ENCODE peak calls at places on chromosomes 12 and 14, in ten cellular contexts. X is kidney, E is GM12865, R is T-cell, J is HL-60, P is coronary artery, A is HTR-8/SVneo, S is mucosa of gallbladder, N is NCI-H460, O is epithelial cell of esophagus. G is an unnamed sample.

GRCh38 chr14:80850197-80850814 is 91.2 kb downstream of the CEP128 start:
- DNase-seq in X (no peak), E (peak), R (no peak), J (no peak), P (no peak), A (peak), S (no peak), N (peak), O (peak), G (peak)

GRCh38 chr14:68730811-68731425 is 61.9 kb downstream of the ZFP36L1 start:
- DNase-seq in X (no peak), E (no peak), R (no peak), J (no peak), P (no peak), A (no peak), S (no peak), N (no peak), O (no peak), G (no peak)

GRCh38 chr12:132025526-132025925 is 75.8 kb downstream of the EP400 start:
- DNase-seq in X (no peak), E (no peak), R (no peak), J (no peak), P (no peak), A (no peak), S (no peak), N (no peak), O (no peak), G (no peak)

GRCh38 chr12:49624919-49625577 is 1.7 kb downstream of the PRPF40B start:
- DNase-seq in X (no peak), E (no peak), R (no peak), J (peak), P (no peak), A (no peak), S (no peak), N (no peak), O (peak), G (peak)

GRCh38 chr14:93824518-93825234 is 36.4 kb upstream of the PRIMA1 start:
- DNase-seq in X (no peak), E (no peak), R (no peak), J (no peak), P (no peak), A (no peak), S (no peak), N (no peak), O (no peak), G (no peak)

GRCh38 chr14:75123991-75124390 is 2.9 kb downstream of the NEK9 start:
- DNase-seq in X (no peak), E (peak), R (no peak), J (no peak), P (no peak), A (peak), S (peak), N (no peak), O (peak), G (peak)

GRCh38 chr12:32756476-32757158 is 920 bp upstream of the YARS2 start:
- DNase-seq in X (no peak), E (no peak), R (no peak), J (no peak), P (no peak), A (no peak), S (no peak), N (no peak), O (no peak), G (peak)

GRCh38 chr12:102347761-102348160 is 132.6 kb downstream of the IGF1 start:
- DNase-seq in X (no peak), E (no peak), R (no peak), J (no peak), P (no peak), A (no peak), S (no peak), N (no peak), O (no peak), G (no peak)

GRCh38 chr12:3748620-3749019 is 4.3 kb downstream of the CRACR2A start:
- DNase-seq in X (no peak), E (no peak), R (no peak), J (no peak), P (no peak), A (no peak), S (no peak), N (no peak), O (no peak), G (no peak)

GRCh38 chr14:63204407-63205280 is at the start of gene RHOJ:
- DNase-seq in X (no peak), E (no peak), R (no peak), J (no peak), P (no peak), A (peak), S (no peak), N (no peak), O (no peak), G (no peak)

GRCh38 chr12:67893003-67893402 is 96.2 kb upstream of the IFNG-AS1 start:
- DNase-seq in X (no peak), E (no peak), R (no peak), J (no peak), P (no peak), A (no peak), S (no peak), N (no peak), O (no peak), G (no peak)

GRCh38 chr14:102728509-102728908 is 48.7 kb upstream of the TRAF3 start:
- DNase-seq in X (no peak), E (no peak), R (no peak), J (no peak), P (no peak), A (no peak), S (no peak), N (no peak), O (no peak), G (no peak)

GRCh38 chr12:4268549-4269181 is 4.9 kb upstream of the CCND2 start:
- DNase-seq in X (peak), E (no peak), R (peak), J (no peak), P (no peak), A (no peak), S (no peak), N (no peak), O (no peak), G (no peak)

GRCh38 chr12:24922109-24922508 is 26.8 kb downstream of the BCAT1 start:
- DNase-seq in X (no peak), E (peak), R (no peak), J (no peak), P (no peak), A (no peak), S (no peak), N (no peak), O (peak), G (no peak)

GRCh38 chr12:115232455-115233156 is 548.6 kb upstream of the TBX3 start:
- DNase-seq in X (no peak), E (no peak), R (no peak), J (no peak), P (no peak), A (no peak), S (no peak), N (no peak), O (peak), G (no peak)

GRCh38 chr12:131112690-131113290 is 159.1 kb downstream of the ADGRD1 start:
- DNase-seq in X (no peak), E (no peak), R (no peak), J (no peak), P (no peak), A (no peak), S (no peak), N (peak), O (no peak), G (no peak)

GRCh38 chr12:56804684-56805083 is 41.6 kb downstream of the HSD17B6 start:
- DNase-seq in X (no peak), E (no peak), R (no peak), J (no peak), P (no peak), A (no peak), S (no peak), N (no peak), O (no peak), G (no peak)

GRCh38 chr12:109173443-109174240 is 57.3 kb downstream of the ACACB start:
- DNase-seq in X (no peak), E (no peak), R (no peak), J (no peak), P (no peak), A (no peak), S (no peak), N (no peak), O (no peak), G (no peak)

GRCh38 chr12:79236920-79237319 is 372.3 kb downstream of the SYT1 start:
- DNase-seq in X (no peak), E (no peak), R (no peak), J (no peak), P (no peak), A (no peak), S (no peak), N (no peak), O (no peak), G (no peak)

GRCh38 chr14:89792489-89793366 is 161.8 kb downstream of the EFCAB11 start:
- DNase-seq in X (no peak), E (no peak), R (no peak), J (no peak), P (no peak), A (no peak), S (no peak), N (no peak), O (no peak), G (no peak)

GRCh38 chr14:74425525-74426201 is 347 bp downstream of the SYNDIG1L start:
- DNase-seq in X (peak), E (peak), R (peak), J (no peak), P (peak), A (peak), S (peak), N (peak), O (peak), G (no peak)

GRCh38 chr14:74599201-74599809 is 12.7 kb downstream of the LTBP2 start:
- DNase-seq in X (no peak), E (no peak), R (no peak), J (no peak), P (no peak), A (no peak), S (peak), N (no peak), O (no peak), G (no peak)

GRCh38 chr14:24051789-24052655 is at the start of gene CARMIL3:
- DNase-seq in X (peak), E (peak), R (peak), J (no peak), P (peak), A (peak), S (peak), N (peak), O (peak), G (no peak)

G was measured in foreskin keratinocyte.